ENCODE peak calls at places on chromosomes 12 and 14, in four cellular contexts. F is mesenchymal stem cell, S is cardiac muscle cell, V is lung. H is an unnamed sample.

GRCh38 chr12:31874961-31875608 is 84.1 kb upstream of the RESF1 start:
- DNase-seq in F (peak; percentile 86), S (no peak), V (no peak), H (peak; percentile 19)

GRCh38 chr12:27573972-27574371 is 50.0 kb downstream of the PPFIBP1 start:
- DNase-seq in F (peak; percentile 94), S (no peak), V (no peak), H (no peak)

GRCh38 chr14:50865677-50866076 is 6.2 kb upstream of the ABHD12B start:
- DNase-seq in F (peak; percentile 65), S (no peak), V (no peak), H (no peak)

GRCh38 chr12:50659260-50659659 is 104.6 kb upstream of the ATF1 start:
- DNase-seq in F (no peak), S (no peak), V (no peak), H (no peak)

GRCh38 chr12:55972906-55973597 is 826 bp upstream of the RAB5B start:
- DNase-seq in F (no peak), S (no peak), V (no peak), H (no peak)

GRCh38 chr14:39169541-39169900 is 612 bp downstream of the TRAPPC6B start:
- DNase-seq in F (no peak), S (no peak), V (peak; percentile 51), H (no peak)

GRCh38 chr12:50070314-50071060 is 13.1 kb downstream of the ASIC1 start:
- DNase-seq in F (peak; percentile 84), S (peak; percentile 82), V (peak; percentile 86), H (peak; percentile 31)

GRCh38 chr14:100213587-100213955 is 25.4 kb upstream of the YY1 start:
- DNase-seq in F (no peak), S (no peak), V (no peak), H (no peak)

GRCh38 chr12:24198936-24199644 is 249.6 kb upstream of the SOX5 start:
- DNase-seq in F (no peak), S (no peak), V (no peak), H (no peak)

GRCh38 chr14:97120204-97121120 is 323.3 kb downstream of the VRK1 start:
- DNase-seq in F (no peak), S (no peak), V (no peak), H (no peak)